ENCODE peak calls at places on chromosomes 11 and 22, in five cellular contexts. U, O, V, R and C are unnamed samples.

GRCh38 chr11:46506486-46506808 is 87.4 kb downstream of the AMBRA1 start:
- DNase-seq in R (no peak), U (no peak), V (no peak), O (no peak), C (no peak)

GRCh38 chr11:35990170-35990569 is 46.3 kb downstream of the LDLRAD3 start:
- DNase-seq in O (no peak), U (no peak), V (no peak), R (no peak), C (no peak)

GRCh38 chr11:72807789-72808188 is 6.4 kb upstream of the ATG16L2 start:
- DNase-seq in O (no peak), U (no peak), V (no peak), R (no peak), C (no peak)

GRCh38 chr11:64223001-64223651 is 2.9 kb downstream of the TRPT1 start:
- DNase-seq in U (no peak), O (no peak), R (no peak), V (no peak), C (no peak)

GRCh38 chr11:128349650-128350296 is 237.6 kb downstream of the ETS1 start:
- DNase-seq in U (no peak), R (no peak), V (no peak), O (no peak), C (no peak)

GRCh38 chr22:42473484-42474193 is 41.4 kb upstream of the NFAM1 start:
- DNase-seq in R (peak; percentile 43), U (no peak), O (peak; percentile 73), V (no peak), C (no peak)

GRCh38 chr22:45204751-45205623 is 35.7 kb downstream of the KIAA0930 start:
- DNase-seq in V (no peak), U (no peak), O (no peak), R (no peak), C (no peak)

GRCh38 chr11:18791175-18792065 is at the start of gene PTPN5:
- DNase-seq in U (no peak), R (no peak), V (no peak), O (no peak), C (no peak)

GRCh38 chr11:119673389-119674336 is 55.3 kb downstream of the NECTIN1 start:
- DNase-seq in O (no peak), R (no peak), V (no peak), U (no peak), C (no peak)

GRCh38 chr11:42974510-42974909 is 337.3 kb upstream of the API5 start:
- DNase-seq in U (peak; percentile 23), R (no peak), V (no peak), O (no peak), C (no peak)

GRCh38 chr11:121389651-121390050 is 62.5 kb upstream of the SORL1 start:
- DNase-seq in U (no peak), O (no peak), V (no peak), R (no peak), C (no peak)

GRCh38 chr11:111631034-111631665 is 28.9 kb downstream of the SIK2 start:
- DNase-seq in O (no peak), U (no peak), R (no peak), V (no peak), C (no peak)

GRCh38 chr22:17121235-17122195 is at the start of gene TMEM121B:
- DNase-seq in V (peak; percentile 63), O (no peak), R (no peak), U (peak; percentile 68), C (peak; percentile 15)

GRCh38 chr11:113188433-113188834 is 125.9 kb upstream of the TTC12 start:
- DNase-seq in V (no peak), R (no peak), O (no peak), U (no peak), C (peak; percentile 1)

GRCh38 chr22:27317156-27317555 is 484.4 kb downstream of the MN1 start:
- DNase-seq in U (no peak), O (no peak), V (no peak), R (no peak), C (no peak)

GRCh38 chr11:87156970-87157369 is 119.2 kb downstream of the TMEM135 start:
- DNase-seq in R (no peak), U (no peak), O (no peak), V (no peak), C (no peak)

GRCh38 chr22:22593964-22594656 is 35.0 kb upstream of the PRAME start:
- DNase-seq in V (peak; percentile 45), O (peak; percentile 48), R (no peak), U (no peak), C (peak; percentile 13)

GRCh38 chr11:120793150-120793549 is 230.8 kb upstream of the TBCEL start:
- DNase-seq in V (no peak), R (no peak), U (no peak), O (no peak), C (no peak)

GRCh38 chr11:47766363-47767227 is 546 bp downstream of the FNBP4 start:
- DNase-seq in O (no peak), V (peak; percentile 70), U (no peak), R (no peak), C (peak; percentile 54)

GRCh38 chr11:44632466-44633123 is 67.1 kb downstream of the CD82 start:
- DNase-seq in O (peak; percentile 45), V (peak; percentile 18), R (peak; percentile 66), U (no peak), C (no peak)

GRCh38 chr11:106956887-106957505 is 61.3 kb downstream of the GUCY1A2 start:
- DNase-seq in V (no peak), U (peak; percentile 34), O (no peak), R (no peak), C (no peak)

GRCh38 chr11:78525720-78526119 is 48.9 kb downstream of the NARS2 start:
- DNase-seq in R (no peak), V (no peak), O (no peak), U (no peak), C (no peak)

GRCh38 chr11:93929407-93929806 is 79.0 kb upstream of the VSTM5 start:
- DNase-seq in O (no peak), R (no peak), U (no peak), V (no peak), C (no peak)
- H3K4me3 ChIP-seq in O (no peak overlapping the region), R (no peak overlapping the region), U (no peak overlapping the region), V (no peak overlapping the region), C (no peak overlapping the region)

GRCh38 chr22:29072979-29073617 is at the start of gene KREMEN1:
- DNase-seq in V (no peak), O (no peak), R (no peak), U (no peak), C (no peak)

GRCh38 chr22:29069476-29069875 is 3.4 kb upstream of the KREMEN1 start:
- DNase-seq in U (no peak), R (no peak), V (no peak), O (no peak), C (no peak)

GRCh38 chr22:29072193-29072978 is 449 bp upstream of the KREMEN1 start:
- DNase-seq in U (peak; percentile 89), V (peak; percentile 98), R (peak; percentile 63), O (peak; percentile 89), C (peak; percentile 74)

GRCh38 chr22:29070490-29070889 is 2.3 kb upstream of the KREMEN1 start:
- DNase-seq in U (no peak), O (no peak), R (no peak), V (no peak), C (no peak)

GRCh38 chr22:29071261-29072045 is 1.4 kb upstream of the KREMEN1 start:
- DNase-seq in R (no peak), V (peak; percentile 50), O (no peak), U (peak; percentile 43), C (no peak)
- H3K27ac ChIP-seq in R (peak overlapping the region; percentile 79), V (no peak overlapping the region), O (no peak overlapping the region), U (no peak overlapping the region), C (no peak overlapping the region)

DNA sequence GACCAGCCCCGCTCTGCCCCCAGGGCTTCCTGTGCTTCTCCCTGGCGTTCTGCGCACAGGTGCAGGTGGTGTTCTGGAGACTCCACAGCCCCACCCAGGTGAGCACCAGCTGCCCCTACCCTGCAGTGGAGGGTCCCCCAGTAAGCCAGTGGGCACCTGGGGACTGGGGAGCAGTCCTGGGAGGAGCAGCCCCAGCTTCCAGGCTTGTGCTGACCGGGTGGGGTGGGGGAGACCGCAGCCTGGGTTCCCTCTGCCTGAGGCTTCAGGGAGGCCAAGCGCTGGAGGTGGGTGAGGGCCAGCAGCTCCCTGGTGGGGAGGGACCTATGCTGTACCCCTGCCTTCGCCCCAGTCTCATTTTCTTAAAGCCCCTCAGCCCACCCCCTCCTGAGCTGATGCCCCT is 6.9 kb downstream of the TSPAN32 start:
- DNase-seq in O (no peak), U (no peak), R (no peak), V (no peak), C (no peak)
- H3K4me1 ChIP-seq in O (peaks cover 13% of the 10 kb centered on the region), U (peaks cover 3% of the 10 kb centered on the region), R (no peaks in the 10 kb centered on the region), V (peaks cover 26% of the 10 kb centered on the region), C (peaks cover 84% of the 10 kb centered on the region)

GRCh38 chr11:69538840-69539239 is 57.4 kb downstream of the LINC01488 start:
- DNase-seq in O (no peak), U (no peak), R (no peak), V (no peak), C (no peak)
- H3K4me3 ChIP-seq in O (no peak overlapping the region), U (no peak overlapping the region), R (no peak overlapping the region), V (no peak overlapping the region), C (no peak overlapping the region)

GRCh38 chr22:31951201-31952093 is 7.1 kb downstream of the YWHAH start:
- DNase-seq in R (no peak), U (no peak), V (no peak), O (no peak), C (no peak)
- H3K27ac ChIP-seq in R (peak overlapping the region; percentile 69), U (no peak overlapping the region), V (no peak overlapping the region), O (peak overlapping the region; percentile 10), C (no peak overlapping the region)

DNA sequence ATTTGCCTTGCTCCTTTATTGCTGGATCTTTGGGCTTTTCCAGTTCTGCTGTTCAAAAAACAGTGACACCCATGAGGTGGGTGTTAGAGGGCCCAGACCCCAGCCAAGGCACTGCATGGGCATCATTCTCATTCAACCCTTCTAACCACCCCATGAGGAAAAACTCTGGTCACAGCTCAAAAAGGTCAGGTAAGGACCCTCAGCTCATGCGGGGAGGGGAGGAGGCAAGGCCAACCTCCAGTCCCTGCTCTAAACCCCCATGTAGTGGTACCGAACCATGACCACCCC is 7.4 kb downstream of the GNB1L start:
- DNase-seq in V (no peak), O (no peak), R (no peak), U (no peak), C (no peak)
- H3K4me1 ChIP-seq in V (peaks cover 42% of the 10 kb centered on the region), O (peaks cover 44% of the 10 kb centered on the region), R (peaks cover 15% of the 10 kb centered on the region), U (peaks cover 5% of the 10 kb centered on the region), C (peaks cover 15% of the 10 kb centered on the region)

DNA sequence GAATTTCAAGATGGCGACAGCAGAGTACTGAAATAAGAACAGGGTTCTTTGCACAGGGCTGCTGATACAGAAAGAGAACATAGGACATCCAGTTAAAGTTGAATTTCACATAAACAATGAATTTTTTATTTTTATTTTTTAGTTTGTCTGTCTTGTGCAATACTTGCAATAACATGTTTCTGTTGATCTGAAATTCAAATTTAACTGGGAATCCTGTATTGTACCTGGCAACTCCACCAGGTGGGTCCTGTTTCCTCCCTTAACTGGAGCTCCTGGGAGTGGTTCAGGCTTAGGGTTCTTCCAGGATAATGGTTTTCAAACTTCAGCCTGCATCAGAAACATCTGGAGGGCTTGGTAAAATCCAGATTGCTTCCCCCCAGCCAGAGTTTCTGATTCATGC is 14.9 kb upstream of the SERPINH1 start:
- DNase-seq in U (no peak), O (no peak), V (no peak), R (no peak), C (no peak)
- H3K4me3 ChIP-seq in U (no peak overlapping the region), O (no peak overlapping the region), V (no peak overlapping the region), R (no peak overlapping the region), C (no peak overlapping the region)